ENCODE peak calls at places on chromosome 10, in six cellular contexts. One of them, this sample, is unnamed.
A peak's percentile ranks its signal among the peaks of the same experiment; 100 is the strongest.

GRCh38 chr10:70567603-70568002 is 34.9 kb downstream of the PRF1 start:
- DNase-seq in right cardiac atrium: no peak
- DNase-seq in heart right ventricle: no peak
- DNase-seq in pancreas: no peak
- DNase-seq in brain microvascular endothelial cell: no peak
- DNase-seq in cardiac fibroblast: no peak
- DNase-seq in this sample: no peak

GRCh38 chr10:94027197-94027596 is 33.5 kb downstream of the PLCE1 start:
- DNase-seq in right cardiac atrium: no peak
- DNase-seq in heart right ventricle: no peak
- DNase-seq in pancreas: no peak
- DNase-seq in brain microvascular endothelial cell: peak; percentile 54
- DNase-seq in cardiac fibroblast: peak; percentile 8
- DNase-seq in this sample: no peak

GRCh38 chr10:90288403-90288933 is 569.4 kb downstream of the HTR7 start:
- DNase-seq in right cardiac atrium: no peak
- DNase-seq in heart right ventricle: no peak
- DNase-seq in pancreas: no peak
- DNase-seq in brain microvascular endothelial cell: peak; percentile 56
- DNase-seq in cardiac fibroblast: peak; percentile 71
- DNase-seq in this sample: no peak

GRCh38 chr10:3199488-3199887 is 26.9 kb upstream of the PITRM1 start:
- DNase-seq in right cardiac atrium: no peak
- DNase-seq in heart right ventricle: no peak
- DNase-seq in pancreas: no peak
- DNase-seq in brain microvascular endothelial cell: no peak
- DNase-seq in cardiac fibroblast: no peak
- DNase-seq in this sample: no peak

GRCh38 chr10:10477859-10478258 is 539.8 kb upstream of the CELF2 start:
- DNase-seq in right cardiac atrium: no peak
- DNase-seq in heart right ventricle: no peak
- DNase-seq in pancreas: no peak
- DNase-seq in brain microvascular endothelial cell: peak; percentile 29
- DNase-seq in cardiac fibroblast: no peak
- DNase-seq in this sample: no peak

GRCh38 chr10:49161411-49161997 is 26.7 kb downstream of the TMEM273 start:
- DNase-seq in right cardiac atrium: no peak
- DNase-seq in heart right ventricle: no peak
- DNase-seq in pancreas: no peak
- DNase-seq in brain microvascular endothelial cell: peak; percentile 55
- DNase-seq in cardiac fibroblast: peak; percentile 60
- DNase-seq in this sample: peak; percentile 16

GRCh38 chr10:131886181-131886716 is 14.6 kb upstream of the PPP2R2D start:
- DNase-seq in right cardiac atrium: no peak
- DNase-seq in heart right ventricle: no peak
- DNase-seq in pancreas: no peak
- DNase-seq in brain microvascular endothelial cell: no peak
- DNase-seq in cardiac fibroblast: no peak
- DNase-seq in this sample: no peak

GRCh38 chr10:28879875-28880381 is 202.6 kb downstream of the BAMBI start:
- DNase-seq in right cardiac atrium: peak; percentile 78
- DNase-seq in heart right ventricle: peak; percentile 19
- DNase-seq in pancreas: no peak
- DNase-seq in brain microvascular endothelial cell: no peak
- DNase-seq in cardiac fibroblast: peak; percentile 65
- DNase-seq in this sample: no peak

GRCh38 chr10:5522913-5523560 is 1.7 kb upstream of the CALML3 start:
- DNase-seq in right cardiac atrium: no peak
- DNase-seq in heart right ventricle: no peak
- DNase-seq in pancreas: no peak
- DNase-seq in brain microvascular endothelial cell: no peak
- DNase-seq in cardiac fibroblast: no peak
- DNase-seq in this sample: peak; percentile 0

GRCh38 chr10:84352251-84352842 is 24.0 kb downstream of the CCSER2 start:
- DNase-seq in right cardiac atrium: peak; percentile 60
- DNase-seq in heart right ventricle: peak; percentile 51
- DNase-seq in pancreas: peak; percentile 43
- DNase-seq in brain microvascular endothelial cell: peak; percentile 56
- DNase-seq in cardiac fibroblast: peak; percentile 65
- DNase-seq in this sample: peak; percentile 76

GRCh38 chr10:75395955-75396860 is 5.4 kb downstream of the ZNF503 start:
- DNase-seq in right cardiac atrium: peak; percentile 74
- DNase-seq in heart right ventricle: no peak
- DNase-seq in pancreas: peak; percentile 59
- DNase-seq in brain microvascular endothelial cell: no peak
- DNase-seq in cardiac fibroblast: peak; percentile 26
- DNase-seq in this sample: peak; percentile 39

GRCh38 chr10:124267231-124267885 is 151.4 kb downstream of the OAT start:
- DNase-seq in right cardiac atrium: no peak
- DNase-seq in heart right ventricle: peak; percentile 44
- DNase-seq in pancreas: no peak
- DNase-seq in brain microvascular endothelial cell: no peak
- DNase-seq in cardiac fibroblast: peak; percentile 38
- DNase-seq in this sample: no peak

GRCh38 chr10:105714728-105715127 is 1073.6 kb downstream of the SORCS3 start:
- DNase-seq in right cardiac atrium: no peak
- DNase-seq in heart right ventricle: no peak
- DNase-seq in pancreas: no peak
- DNase-seq in brain microvascular endothelial cell: no peak
- DNase-seq in cardiac fibroblast: no peak
- DNase-seq in this sample: no peak

GRCh38 chr10:71367279-71367678 is 29.4 kb upstream of the CDH23 start:
- DNase-seq in right cardiac atrium: no peak
- DNase-seq in heart right ventricle: no peak
- DNase-seq in pancreas: no peak
- DNase-seq in brain microvascular endothelial cell: no peak
- DNase-seq in cardiac fibroblast: no peak
- DNase-seq in this sample: no peak

GRCh38 chr10:30189254-30189583 is 129.8 kb upstream of the JCAD start:
- DNase-seq in right cardiac atrium: no peak
- DNase-seq in heart right ventricle: no peak
- DNase-seq in pancreas: no peak
- DNase-seq in brain microvascular endothelial cell: no peak
- DNase-seq in cardiac fibroblast: no peak
- DNase-seq in this sample: no peak

GRCh38 chr10:34280599-34281374 is 534.3 kb downstream of the PARD3 start:
- DNase-seq in right cardiac atrium: no peak
- DNase-seq in heart right ventricle: peak; percentile 12
- DNase-seq in pancreas: peak; percentile 9
- DNase-seq in brain microvascular endothelial cell: peak; percentile 96
- DNase-seq in cardiac fibroblast: peak; percentile 96
- DNase-seq in this sample: no peak

GRCh38 chr10:68348265-68348741 is 15.6 kb upstream of the PBLD start:
- DNase-seq in right cardiac atrium: no peak
- DNase-seq in heart right ventricle: no peak
- DNase-seq in pancreas: no peak
- DNase-seq in brain microvascular endothelial cell: peak; percentile 50
- DNase-seq in cardiac fibroblast: peak; percentile 61
- DNase-seq in this sample: peak; percentile 37

GRCh38 chr10:102072867-102073527 is 7.8 kb downstream of the HPS6 start:
- DNase-seq in right cardiac atrium: peak; percentile 86
- DNase-seq in heart right ventricle: peak; percentile 83
- DNase-seq in pancreas: peak; percentile 60
- DNase-seq in brain microvascular endothelial cell: peak; percentile 77
- DNase-seq in cardiac fibroblast: peak; percentile 88
- DNase-seq in this sample: peak; percentile 79

GRCh38 chr10:77162697-77163096 is 474.9 kb downstream of the KCNMA1 start:
- DNase-seq in right cardiac atrium: no peak
- DNase-seq in heart right ventricle: no peak
- DNase-seq in pancreas: no peak
- DNase-seq in brain microvascular endothelial cell: peak; percentile 78
- DNase-seq in cardiac fibroblast: no peak
- DNase-seq in this sample: no peak

GRCh38 chr10:71719464-71720303 is at the start of gene C10orf105:
- DNase-seq in right cardiac atrium: peak; percentile 70
- DNase-seq in heart right ventricle: no peak
- DNase-seq in pancreas: no peak
- DNase-seq in brain microvascular endothelial cell: no peak
- DNase-seq in cardiac fibroblast: no peak
- DNase-seq in this sample: no peak

GRCh38 chr10:3006093-3006492 is 61.3 kb upstream of the PFKP start:
- DNase-seq in right cardiac atrium: no peak
- DNase-seq in heart right ventricle: no peak
- DNase-seq in pancreas: no peak
- DNase-seq in brain microvascular endothelial cell: no peak
- DNase-seq in cardiac fibroblast: no peak
- DNase-seq in this sample: no peak

GRCh38 chr10:28179490-28180099 is 123.3 kb downstream of the MPP7 start:
- DNase-seq in right cardiac atrium: no peak
- DNase-seq in heart right ventricle: peak; percentile 21
- DNase-seq in pancreas: no peak
- DNase-seq in brain microvascular endothelial cell: peak; percentile 49
- DNase-seq in cardiac fibroblast: peak; percentile 72
- DNase-seq in this sample: no peak

GRCh38 chr10:70985824-70986336 is 97.5 kb upstream of the PCBD1 start:
- DNase-seq in right cardiac atrium: no peak
- DNase-seq in heart right ventricle: peak; percentile 16
- DNase-seq in pancreas: no peak
- DNase-seq in brain microvascular endothelial cell: no peak
- DNase-seq in cardiac fibroblast: no peak
- DNase-seq in this sample: no peak

DNA sequence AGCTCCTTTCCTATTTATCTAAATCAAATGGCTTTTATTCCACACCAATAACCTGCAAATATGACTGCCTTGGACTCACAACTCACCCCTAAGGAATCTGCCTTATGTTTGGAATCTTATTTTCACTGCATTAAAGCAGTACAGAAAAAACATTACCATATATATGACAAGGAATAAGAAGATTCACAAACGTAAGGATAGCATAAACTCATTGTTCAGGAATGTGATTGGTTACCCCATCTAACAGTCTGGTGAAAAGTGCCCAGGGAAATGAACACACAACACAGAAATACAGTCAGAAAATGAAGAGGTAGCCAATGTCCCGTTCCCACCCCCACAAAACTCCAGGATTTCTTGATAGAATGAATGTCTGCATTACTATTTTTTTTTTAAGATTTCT is 2.0 kb downstream of the PPP3CB start:
- DNase-seq in right cardiac atrium: no peak
- DNase-seq in heart right ventricle: no peak
- DNase-seq in pancreas: no peak
- DNase-seq in brain microvascular endothelial cell: peak; percentile 60
- DNase-seq in cardiac fibroblast: peak; percentile 26
- DNase-seq in this sample: no peak
- H3K4me3 ChIP-seq in right cardiac atrium: no peak overlapping the region
- H3K4me3 ChIP-seq in heart right ventricle: no peak overlapping the region
- H3K4me3 ChIP-seq in pancreas: no peak overlapping the region
- H3K4me3 ChIP-seq in brain microvascular endothelial cell: peak overlapping the region; percentile 95
- H3K4me3 ChIP-seq in cardiac fibroblast: no peak overlapping the region
- H3K4me3 ChIP-seq in this sample: no peak overlapping the region

DNA sequence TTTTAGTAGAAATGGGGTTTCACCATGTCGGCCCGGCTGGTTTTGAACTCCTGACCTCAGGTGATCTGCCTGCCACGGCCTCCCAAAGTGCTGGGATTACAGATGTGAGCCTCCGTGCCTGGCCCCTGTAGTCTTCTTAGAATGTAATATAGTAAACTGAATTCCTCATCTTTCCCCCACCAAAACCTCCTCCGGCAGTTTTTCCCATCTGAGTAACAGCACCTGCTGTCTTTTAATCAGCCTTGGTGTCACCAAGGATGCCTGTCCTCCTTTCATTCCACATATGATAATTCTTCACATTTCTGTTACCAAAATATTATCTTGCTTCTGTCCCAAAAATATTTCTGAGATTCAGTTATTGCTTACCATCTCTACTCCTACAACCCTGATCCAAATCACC is 80.2 kb downstream of the ZEB1 start:
- DNase-seq in right cardiac atrium: no peak
- DNase-seq in heart right ventricle: no peak
- DNase-seq in pancreas: no peak
- DNase-seq in brain microvascular endothelial cell: no peak
- DNase-seq in cardiac fibroblast: no peak
- DNase-seq in this sample: no peak
- H3K4me3 ChIP-seq in right cardiac atrium: peak overlapping the region; percentile 13
- H3K4me3 ChIP-seq in heart right ventricle: no peak overlapping the region
- H3K4me3 ChIP-seq in pancreas: no peak overlapping the region
- H3K4me3 ChIP-seq in brain microvascular endothelial cell: no peak overlapping the region
- H3K4me3 ChIP-seq in cardiac fibroblast: no peak overlapping the region
- H3K4me3 ChIP-seq in this sample: no peak overlapping the region

DNA sequence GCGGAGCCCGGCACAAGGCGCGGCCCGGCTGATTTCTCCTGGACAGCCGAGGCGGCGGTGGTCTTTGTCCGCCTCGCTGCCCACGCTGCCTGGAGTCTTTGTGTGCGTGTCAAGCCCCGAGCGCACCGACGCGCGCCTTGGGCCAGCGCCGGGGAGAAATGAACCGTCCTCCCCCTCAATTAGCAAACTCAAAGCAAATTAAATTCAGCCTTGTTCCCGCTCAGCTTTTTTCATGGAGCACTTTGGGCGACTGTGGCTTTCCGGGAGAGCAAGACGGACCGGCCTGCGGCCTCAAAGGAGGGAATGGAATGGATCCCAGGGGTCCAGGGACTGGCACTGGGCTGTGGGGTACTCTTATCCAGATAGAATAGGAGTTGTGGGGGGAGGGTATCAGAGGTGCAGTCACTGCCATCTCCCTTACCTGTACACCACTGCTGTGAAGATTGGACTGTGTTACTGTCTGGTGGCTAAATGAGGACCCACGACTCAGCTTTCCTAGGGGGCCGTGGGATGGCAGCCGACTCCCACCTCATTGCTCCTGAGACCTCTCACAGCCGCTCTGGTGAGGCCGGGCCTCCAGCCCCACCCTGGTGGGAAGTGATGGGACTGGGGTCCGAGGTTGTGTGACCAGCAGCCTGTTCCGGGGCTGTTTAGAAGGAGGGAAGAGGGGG is 4.2 kb downstream of the EMX2 start:
- DNase-seq in right cardiac atrium: no peak
- DNase-seq in heart right ventricle: no peak
- DNase-seq in pancreas: no peak
- DNase-seq in brain microvascular endothelial cell: no peak
- DNase-seq in cardiac fibroblast: no peak
- DNase-seq in this sample: no peak
- H3K4me3 ChIP-seq in right cardiac atrium: no peak overlapping the region
- H3K4me3 ChIP-seq in heart right ventricle: no peak overlapping the region
- H3K4me3 ChIP-seq in pancreas: no peak overlapping the region
- H3K4me3 ChIP-seq in brain microvascular endothelial cell: no peak overlapping the region
- H3K4me3 ChIP-seq in cardiac fibroblast: no peak overlapping the region
- H3K4me3 ChIP-seq in this sample: no peak overlapping the region

DNA sequence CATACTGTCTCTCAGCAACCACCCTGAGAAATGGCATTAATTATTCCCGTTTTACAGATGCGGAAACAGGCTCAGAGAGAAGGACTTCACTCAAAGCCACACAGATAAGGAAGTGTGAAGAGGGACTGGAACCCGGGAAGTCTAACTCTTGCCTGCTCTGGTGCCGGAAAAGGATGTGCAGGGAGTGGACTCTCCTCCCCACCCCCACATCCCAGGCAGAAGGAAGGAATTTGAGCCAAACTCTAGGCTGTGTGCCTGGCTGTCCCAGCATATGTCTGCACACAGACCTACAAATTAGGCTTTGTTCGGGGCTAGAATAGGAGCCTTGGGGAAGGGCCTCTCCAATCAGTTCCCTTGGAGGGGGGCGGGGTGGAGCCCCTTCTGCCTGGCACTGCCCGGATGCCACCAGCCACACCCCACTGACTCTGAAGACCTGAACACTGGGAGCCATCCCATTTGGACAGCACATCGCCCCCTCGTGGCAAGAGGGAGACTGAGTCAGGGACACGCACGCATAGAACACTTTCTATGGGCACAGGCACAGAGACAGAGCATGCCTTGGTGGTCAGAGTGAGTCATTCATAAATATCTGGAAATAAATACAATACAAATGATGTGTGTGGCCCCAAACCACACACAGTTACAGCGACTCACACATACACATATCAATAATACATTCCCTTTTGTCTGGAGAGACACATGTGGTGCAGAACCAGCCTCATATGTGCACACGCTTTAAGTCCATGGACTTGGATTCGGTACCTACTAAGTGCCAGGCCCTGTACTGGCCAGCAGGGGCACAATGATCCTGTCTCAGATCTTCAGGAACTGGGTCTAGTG is 13.1 kb downstream of the LZTS2 start:
- DNase-seq in right cardiac atrium: peak; percentile 95
- DNase-seq in heart right ventricle: peak; percentile 93
- DNase-seq in pancreas: peak; percentile 79
- DNase-seq in brain microvascular endothelial cell: peak; percentile 94
- DNase-seq in cardiac fibroblast: peak; percentile 92
- DNase-seq in this sample: peak; percentile 89
- H3K4me3 ChIP-seq in right cardiac atrium: no peak overlapping the region
- H3K4me3 ChIP-seq in heart right ventricle: no peak overlapping the region
- H3K4me3 ChIP-seq in pancreas: no peak overlapping the region
- H3K4me3 ChIP-seq in brain microvascular endothelial cell: no peak overlapping the region
- H3K4me3 ChIP-seq in cardiac fibroblast: no peak overlapping the region
- H3K4me3 ChIP-seq in this sample: no peak overlapping the region

This sample was measured in thyroid gland.